ENCODE peak calls at places on chromosomes 12 and 14, in four cellular contexts. O is NT2/D1, B is ascending aorta, A is neural progenitor cell. T is an unnamed sample. For H3K4me1, the result is how much of the 10 kb centered on the place peaks cover.

GRCh38 chr14:106883218-106883692 is 1356.9 kb downstream of the TMEM121 start:
- DNase-seq in B (peak), O (no peak), A (no peak), T (peak)

GRCh38 chr12:76546889-76547288 is 12.7 kb downstream of the OSBPL8 start:
- DNase-seq in O (no peak), A (peak), B (no peak), T (no peak)

GRCh38 chr14:68248481-68249255 is 429.1 kb downstream of the RAD51B start:
- DNase-seq in A (peak), B (no peak), O (peak), T (peak)

GRCh38 chr12:127823801-127824200 is 443.2 kb upstream of the TMEM132C start:
- DNase-seq in B (no peak), A (no peak), O (no peak), T (no peak)

GRCh38 chr12:124413401-124413800 is 118.5 kb downstream of the RFLNA start:
- DNase-seq in A (no peak), B (no peak), O (no peak), T (no peak)

GRCh38 chr12:1083888-1084262 is 92.9 kb downstream of the ERC1 start:
- DNase-seq in A (no peak), B (peak), O (no peak), T (peak)

GRCh38 chr12:130013771-130014484 is 110.1 kb upstream of the TMEM132D start:
- DNase-seq in O (peak), A (peak), B (no peak), T (peak)

GRCh38 chr12:79764641-79765040 is 73.9 kb upstream of the PAWR start:
- DNase-seq in B (no peak), A (no peak), O (no peak), T (no peak)

GRCh38 chr14:99752486-99753121 is 40.6 kb upstream of the EML1 start:
- DNase-seq in A (no peak), B (no peak), O (no peak), T (peak)

GRCh38 chr14:69281450-69282169 is 21.7 kb downstream of the GALNT16 start:
- DNase-seq in O (no peak), A (no peak), B (peak), T (no peak)

GRCh38 chr14:95488376-95489162 is 27.9 kb downstream of the SYNE3 start:
- DNase-seq in O (no peak), B (no peak), A (no peak), T (no peak)

GRCh38 chr12:14883663-14884062 is 2.0 kb downstream of the MGP start:
- DNase-seq in A (no peak), O (no peak), B (no peak), T (no peak)

GRCh38 chr12:87439990-87440827 is 589.0 kb downstream of the C12orf50 start:
- DNase-seq in O (no peak), A (no peak), B (peak), T (peak)

GRCh38 chr14:75522224-75522764 is at the start of gene BATF:
- DNase-seq in O (no peak), A (no peak), B (no peak), T (no peak)
- H3K4me3 ChIP-seq in O (no peak), A (no peak), B (no peak), T (no peak)

GRCh38 chr12:53219956-53220856 is 11.8 kb downstream of the RARG start:
- DNase-seq in A (peak), O (no peak), B (peak), T (peak)

GRCh38 chr12:53218551-53219114 is 11.6 kb upstream of the ITGB7 start:
- DNase-seq in A (no peak), O (no peak), B (no peak), T (peak)

GRCh38 chr12:53217049-53217929 is 10.2 kb upstream of the ITGB7 start:
- DNase-seq in A (peak), B (peak), O (peak), T (peak)

GRCh38 chr12:53219116-53219955 is 12.3 kb upstream of the ITGB7 start:
- DNase-seq in B (no peak), A (no peak), O (no peak), T (peak)

DNA sequence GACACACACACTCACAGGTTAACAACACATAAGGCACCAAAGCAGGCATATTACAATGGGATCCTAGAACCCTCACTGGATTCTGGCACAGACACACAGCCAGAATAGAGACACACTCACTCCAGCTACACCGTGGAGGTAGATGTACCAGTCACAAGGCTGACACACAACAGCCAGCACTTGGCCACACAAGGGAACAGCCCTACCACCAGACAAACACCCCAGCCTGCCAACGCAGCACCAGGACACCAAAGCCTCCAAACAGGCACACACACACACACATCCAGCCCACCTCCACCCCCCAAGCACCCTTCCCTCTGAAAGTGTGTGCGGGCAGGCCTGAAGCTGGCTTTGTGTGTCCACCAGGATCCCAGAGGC is 10.9 kb upstream of the ITGB7 start:
- DNase-seq in O (no peak), A (no peak), B (no peak), T (peak)
- H3K4me1 ChIP-seq in O (under half), A (under half), B (under half), T (under half)

GRCh38 chr14:94025720-94026119 is 420 bp upstream of the OTUB2 start:
- DNase-seq in A (no peak), B (no peak), O (no peak), T (no peak)
- H3K4me3 ChIP-seq in A (peak), B (peak), O (peak), T (peak)

DNA sequence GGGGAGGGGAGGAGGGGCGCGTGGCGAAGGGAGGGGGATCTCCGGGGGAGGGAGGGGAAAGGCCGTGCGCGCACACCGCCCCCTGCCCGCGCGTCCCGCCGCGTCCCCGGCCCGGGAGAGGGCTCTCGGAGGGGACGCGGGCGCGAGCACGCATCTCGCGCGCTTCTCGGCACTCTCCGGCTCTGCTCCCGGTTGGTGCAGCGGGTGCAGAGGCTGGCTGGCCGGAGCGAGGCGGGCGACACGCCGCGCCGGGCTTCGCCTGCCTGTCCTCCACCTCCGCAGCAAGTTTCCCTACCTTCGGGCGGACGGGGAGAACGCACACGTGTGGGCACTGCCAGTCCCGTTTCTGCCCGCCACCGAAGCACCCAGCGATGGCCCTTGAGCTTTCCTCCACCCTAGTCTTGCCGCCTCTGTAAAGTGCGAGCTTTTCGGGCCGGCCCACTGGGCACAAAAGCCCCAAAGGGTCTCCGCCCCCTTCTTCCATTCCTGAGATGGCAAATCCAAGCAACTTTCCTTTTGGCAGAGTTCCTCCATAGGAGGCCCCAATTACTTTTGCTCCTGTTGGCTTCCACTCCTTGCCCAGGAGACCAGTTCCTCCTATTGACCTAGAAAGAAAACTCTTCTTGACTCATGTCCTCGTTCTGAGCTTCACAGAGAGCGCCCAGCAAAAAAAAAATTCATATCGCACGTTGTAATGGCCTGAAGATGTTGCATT is 363 bp upstream of the CSAD start:
- DNase-seq in B (peak), O (peak), A (peak), T (peak)
- H3K4me1 ChIP-seq in B (under half), O (under half), A (under half), T (under half)

T was measured in adipocyte.